ENCODE peak calls at places on chromosomes 6 and 20, in seven cellular contexts. F is hepatocyte, S is AG09309, Y is GM23338, U is GM23248, G is neural progenitor cell, P is epithelial cell of proximal tubule. A is an unnamed sample.

GRCh38 chr6:31114540-31114876 is at the start of gene PSORS1C1:
- DNase-seq in G (no peak), F (peak; percentile 89), U (peak; percentile 97), Y (peak; percentile 24), S (peak; percentile 82), P (peak; percentile 71), A (peak; percentile 73)

GRCh38 chr20:61492065-61492464 is 240.0 kb downstream of the CDH4 start:
- DNase-seq in U (no peak), G (no peak), S (no peak), F (no peak), Y (no peak), P (no peak), A (no peak)

GRCh38 chr6:16496982-16497823 is 258.8 kb downstream of the GMPR start:
- DNase-seq in S (no peak), P (no peak), Y (peak; percentile 56), F (no peak), G (peak; percentile 21), U (no peak), A (no peak)

GRCh38 chr20:11001767-11002540 is 328.2 kb upstream of the JAG1 start:
- DNase-seq in S (no peak), F (peak; percentile 41), G (no peak), Y (no peak), P (peak; percentile 76), U (peak; percentile 77), A (no peak)

GRCh38 chr20:58420798-58421496 is 31.9 kb downstream of the VAPB start:
- DNase-seq in Y (no peak), U (peak; percentile 87), G (no peak), P (no peak), S (peak; percentile 14), F (no peak), A (peak; percentile 17)

GRCh38 chr6:124573953-124574352 is 388.3 kb upstream of the RNF217 start:
- DNase-seq in U (no peak), G (no peak), Y (no peak), P (no peak), S (no peak), F (no peak), A (no peak)

GRCh38 chr6:75493400-75494064 is at the start of gene FILIP1:
- DNase-seq in G (peak; percentile 72), U (peak; percentile 28), P (no peak), F (peak; percentile 64), Y (peak; percentile 27), S (no peak), A (no peak)

GRCh38 chr6:20922743-20923142 is 388.5 kb downstream of the CDKAL1 start:
- DNase-seq in Y (no peak), U (no peak), F (no peak), S (no peak), G (no peak), P (no peak), A (no peak)

GRCh38 chr6:154343473-154344308 is 12.9 kb downstream of the IPCEF1 start:
- DNase-seq in G (peak; percentile 46), Y (peak; percentile 85), U (peak; percentile 79), S (no peak), P (no peak), F (peak; percentile 46), A (no peak)

GRCh38 chr6:5995705-5996686 is 10.7 kb downstream of the NRN1 start:
- DNase-seq in F (peak; percentile 66), U (peak; percentile 92), G (peak; percentile 91), Y (peak; percentile 92), P (no peak), S (no peak), A (no peak)

GRCh38 chr20:63472159-63472811 is at the start of gene KCNQ2:
- DNase-seq in S (no peak), Y (peak; percentile 79), F (no peak), U (no peak), P (no peak), G (peak; percentile 74), A (no peak)
- H3K4me3 ChIP-seq in S (no peak within 1 kb of the TSS), Y (peak within 1 kb of the TSS; percentile 83), F (no peak within 1 kb of the TSS), U (no peak within 1 kb of the TSS), P (no peak within 1 kb of the TSS), G (peak within 1 kb of the TSS; percentile 93), A (no peak within 1 kb of the TSS)

GRCh38 chr20:35444226-35444625 is 6.2 kb upstream of the GDF5 start:
- DNase-seq in F (no peak), P (no peak), Y (no peak), G (no peak), S (no peak), U (no peak), A (no peak)

GRCh38 chr20:35447082-35447789 is 8.2 kb upstream of the CEP250 start:
- DNase-seq in F (peak; percentile 88), G (peak; percentile 83), P (no peak), U (peak; percentile 82), S (no peak), Y (peak; percentile 88), A (no peak)

GRCh38 chr20:35443003-35443402 is 5.0 kb upstream of the GDF5 start:
- DNase-seq in G (no peak), P (no peak), F (no peak), S (peak; percentile 55), U (peak; percentile 92), Y (no peak), A (peak; percentile 49)

GRCh38 chr20:35448788-35449373 is 6.5 kb upstream of the CEP250 start:
- DNase-seq in G (no peak), F (no peak), U (no peak), Y (no peak), P (no peak), S (no peak), A (no peak)

GRCh38 chr20:35446356-35447078 is 8.5 kb upstream of the GDF5 start:
- DNase-seq in S (no peak), U (peak; percentile 18), P (no peak), Y (peak; percentile 47), F (no peak), G (no peak), A (no peak)
- H3K4me3 ChIP-seq in S (no peak overlapping the region), U (peak overlapping the region; percentile 74), P (peak overlapping the region; percentile 44), Y (peak overlapping the region; percentile 51), F (peak overlapping the region; percentile 5), G (peak overlapping the region; percentile 21), A (no peak overlapping the region)

GRCh38 chr6:36843169-36843568 is 3.9 kb upstream of the CPNE5 start:
- DNase-seq in P (no peak), S (no peak), U (no peak), G (no peak), F (no peak), Y (no peak), A (no peak)

GRCh38 chr6:36841756-36842155 is 2.5 kb upstream of the CPNE5 start:
- DNase-seq in F (no peak), U (no peak), Y (no peak), G (no peak), S (no peak), P (no peak), A (no peak)

GRCh38 chr6:36839819-36840379 is 655 bp upstream of the CPNE5 start:
- DNase-seq in S (no peak), P (no peak), U (peak; percentile 67), Y (peak; percentile 65), G (peak; percentile 77), F (peak; percentile 65), A (no peak)

GRCh38 chr6:36838896-36839818 is at the start of gene CPNE5:
- DNase-seq in U (peak; percentile 40), G (peak; percentile 74), P (no peak), F (peak; percentile 57), S (no peak), Y (peak; percentile 68), A (no peak)

DNA sequence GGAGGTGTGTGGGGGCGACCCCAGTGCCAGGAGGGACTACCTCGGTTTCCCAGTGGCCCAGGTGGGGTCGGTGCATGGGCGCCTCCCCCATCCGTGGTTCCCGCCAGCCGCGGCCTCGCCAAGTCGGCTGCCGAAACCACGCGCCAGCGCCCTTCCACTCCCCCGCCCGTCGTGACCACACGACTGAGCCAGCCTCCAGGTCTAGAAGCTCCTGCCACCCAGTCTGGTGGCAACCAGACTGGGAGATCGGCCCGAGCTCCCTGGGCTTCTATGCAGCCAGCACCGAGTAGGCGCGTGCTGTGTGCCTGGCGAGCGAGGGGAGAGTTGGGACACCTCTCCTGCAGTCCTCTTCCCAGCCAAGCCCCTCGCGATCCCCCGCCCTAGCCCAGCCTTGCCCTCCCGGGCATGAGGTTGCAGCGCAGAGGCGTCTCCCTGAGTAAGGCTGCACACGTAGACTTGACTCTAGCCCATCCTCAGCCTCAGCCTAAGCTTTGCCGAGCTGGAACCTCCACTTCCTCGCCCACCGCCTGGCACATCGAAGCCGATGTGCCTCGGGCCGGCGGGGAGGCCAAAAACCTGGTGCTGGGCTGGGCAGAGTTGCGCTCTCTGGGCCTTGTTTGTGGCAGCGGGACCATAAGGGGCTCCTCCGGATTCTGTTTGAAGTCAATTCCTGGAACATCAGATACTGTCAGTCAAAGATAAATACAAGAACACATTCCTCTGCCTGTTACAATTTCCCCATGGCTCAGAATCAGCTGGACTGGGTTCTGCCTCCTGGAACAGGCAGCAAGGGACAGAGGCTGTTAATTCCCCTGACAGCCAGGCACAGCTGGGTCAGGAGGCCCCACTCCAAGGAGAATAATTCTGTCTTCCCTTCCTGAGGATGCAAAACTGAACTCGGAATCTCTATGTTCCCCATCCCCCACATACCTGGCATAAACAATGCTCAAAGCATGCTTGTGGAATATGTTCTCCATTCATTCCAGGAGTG is 1.5 kb upstream of the CPNE5 start:
- DNase-seq in P (no peak), S (no peak), G (peak; percentile 55), U (peak; percentile 74), Y (peak; percentile 58), F (peak; percentile 38), A (no peak)
- H3K4me3 ChIP-seq in P (no peak overlapping the region), S (peak overlapping the region; percentile 47), G (peak overlapping the region; percentile 64), U (peak overlapping the region; percentile 62), Y (peak overlapping the region; percentile 81), F (peak overlapping the region; percentile 41), A (peak overlapping the region; percentile 55)

DNA sequence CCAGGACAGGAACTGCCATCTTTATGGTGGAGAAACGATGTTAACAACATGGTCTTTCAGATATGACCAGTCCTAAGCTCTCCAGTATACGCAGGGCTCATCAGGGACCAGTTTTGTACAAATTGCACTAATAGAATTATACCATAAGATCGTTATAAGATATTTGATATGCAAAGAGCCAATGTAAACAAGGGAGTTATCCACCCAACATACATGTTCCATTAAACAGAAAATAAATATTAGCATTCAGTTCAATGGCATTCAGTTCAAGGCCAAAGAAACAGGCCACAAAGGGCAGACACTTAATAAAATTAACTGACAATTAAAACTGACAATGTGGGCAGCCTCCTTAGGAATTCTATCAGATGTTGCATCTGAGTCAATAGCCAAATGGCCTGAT is 2.6 kb downstream of the GFOD1 start:
- DNase-seq in G (no peak), F (no peak), U (no peak), Y (no peak), P (no peak), S (no peak), A (no peak)
- H3K4me3 ChIP-seq in G (peak overlapping the region; percentile 66), F (peak overlapping the region; percentile 81), U (no peak overlapping the region), Y (peak overlapping the region; percentile 83), P (peak overlapping the region; percentile 71), S (no peak overlapping the region), A (no peak overlapping the region)

DNA sequence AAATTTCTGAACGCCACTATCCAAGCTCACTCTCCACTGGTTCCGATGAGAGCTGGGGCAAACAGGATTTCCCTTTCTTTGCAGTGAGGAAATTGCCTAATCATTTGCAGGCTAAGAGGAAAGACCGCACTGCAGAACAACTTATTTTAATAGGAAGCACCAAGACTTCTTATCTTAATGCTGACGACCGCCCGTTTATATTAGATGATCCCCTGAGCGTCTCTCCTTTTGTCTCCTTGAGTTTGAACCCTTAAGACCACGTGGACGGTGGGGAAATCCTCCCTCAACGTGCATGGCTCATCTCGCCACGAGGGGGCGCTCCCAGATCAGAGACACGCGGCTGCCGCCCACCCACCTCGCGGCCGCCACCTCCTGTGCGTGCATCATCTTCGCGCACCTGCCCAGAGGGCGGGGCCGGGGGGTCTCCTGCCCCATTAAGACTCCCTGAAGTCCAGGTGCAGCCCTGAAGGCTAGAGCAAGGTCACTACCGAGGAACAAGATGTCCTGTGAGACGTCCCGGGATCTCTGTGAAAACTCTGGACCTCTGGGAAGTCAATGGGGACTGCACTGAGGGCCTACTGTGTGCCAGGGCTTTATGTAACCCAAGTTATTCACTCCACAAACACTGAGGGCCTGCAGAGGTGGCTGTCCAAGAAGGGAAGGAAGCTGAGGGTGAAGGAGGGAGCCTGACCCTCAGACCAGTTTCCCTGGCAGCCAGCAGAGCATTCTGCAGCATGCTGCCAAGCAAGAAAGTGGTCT is 28.2 kb downstream of the PDYN start:
- DNase-seq in U (peak; percentile 78), F (peak; percentile 87), P (peak; percentile 2), Y (peak; percentile 90), G (peak; percentile 90), S (no peak), A (no peak)
- H3K4me3 ChIP-seq in U (peak overlapping the region; percentile 66), F (no peak overlapping the region), P (peak overlapping the region; percentile 41), Y (peak overlapping the region; percentile 50), G (peak overlapping the region; percentile 26), S (no peak overlapping the region), A (peak overlapping the region; percentile 24)